ENCODE peak calls at places on chromosomes 13 and 19, in four cellular contexts. B is amygdala; M is sigmoid colon; H is effector CD4-positive, alpha-beta T cell. G is an unnamed sample.

GRCh38 chr13:42063105-42063504 is 14.7 kb downstream of the DGKH start:
- DNase-seq in B (no peak), M (no peak), H (no peak), G (no peak)

GRCh38 chr19:47994209-47994802 is at the start of gene ELSPBP1:
- DNase-seq in B (no peak), M (no peak), H (no peak), G (no peak)

GRCh38 chr19:40191836-40192646 is 815 bp downstream of the MAP3K10 start:
- DNase-seq in B (no peak), M (peak), H (peak), G (no peak)

GRCh38 chr13:49314344-49314882 is 66.7 kb downstream of the CDADC1 start:
- DNase-seq in B (no peak), M (no peak), H (no peak), G (no peak)

GRCh38 chr13:44393391-44393790 is 19.8 kb downstream of the SERP2 start:
- DNase-seq in B (no peak), M (peak), H (no peak), G (peak)

GRCh38 chr13:22926176-22927007 is 254.4 kb upstream of the SGCG start:
- DNase-seq in B (peak), M (peak), H (no peak), G (no peak)

GRCh38 chr19:38076337-38076736 is 147.7 kb downstream of the DPF1 start:
- DNase-seq in B (no peak), M (no peak), H (no peak), G (no peak)

GRCh38 chr19:1514986-1515721 is 2.3 kb upstream of the ADAMTSL5 start:
- DNase-seq in B (no peak), M (no peak), H (no peak), G (no peak)

GRCh38 chr19:41225238-41226052 is 6.4 kb downstream of the AXL start:
- DNase-seq in B (no peak), M (peak), H (peak), G (no peak)

GRCh38 chr13:79171131-79172061 is 234.7 kb downstream of the RBM26 start:
- DNase-seq in B (no peak), M (no peak), H (no peak), G (no peak)

GRCh38 chr13:36067619-36068456 is 63.3 kb downstream of the DCLK1 start:
- DNase-seq in B (no peak), M (no peak), H (no peak), G (no peak)